ENCODE peak calls at places on chromosomes 12 and 14, in seven cellular contexts. Q is kidney; E is CD8-positive, alpha-beta T cell; U is psoas muscle; Y is upper lobe of right lung; V is fibroblast of lung; L is stomach. S is an unnamed sample. For H3K36me3, the result is how much of the 10 kb centered on the place peaks cover.

GRCh38 chr14:104666981-104667380 is 22.4 kb upstream of the INF2 start:
- DNase-seq in E (no peak), U (no peak), V (no peak), Q (no peak), L (no peak), Y (no peak), S (no peak)

GRCh38 chr14:25349269-25349668 is 299.3 kb upstream of the STXBP6 start:
- DNase-seq in Q (no peak), U (peak), E (no peak), L (no peak), Y (no peak), V (no peak), S (no peak)

GRCh38 chr12:84201976-84202375 is 710.6 kb downstream of the SLC6A15 start:
- DNase-seq in E (no peak), V (peak), Y (no peak), L (no peak), U (no peak), Q (no peak), S (no peak)

GRCh38 chr14:46550836-46551235 is 100.7 kb downstream of the RPL10L start:
- DNase-seq in Q (no peak), V (no peak), U (no peak), Y (no peak), E (no peak), L (no peak), S (no peak)

GRCh38 chr14:74963178-74963704 is 7.8 kb upstream of the PGF start:
- DNase-seq in U (no peak), V (no peak), L (no peak), Q (no peak), Y (no peak), E (no peak), S (no peak)

GRCh38 chr12:26001530-26001929 is 43.0 kb downstream of the RASSF8 start:
- DNase-seq in Y (no peak), V (no peak), L (no peak), Q (no peak), E (no peak), U (no peak), S (no peak)

GRCh38 chr14:63308723-63309317 is 9.9 kb downstream of the GPHB5 start:
- DNase-seq in U (no peak), L (no peak), E (no peak), Q (no peak), Y (no peak), V (peak), S (no peak)

GRCh38 chr14:56805992-56806737 is 4.1 kb downstream of the OTX2 start:
- DNase-seq in U (no peak), L (no peak), Y (no peak), V (no peak), E (no peak), Q (no peak), S (no peak)

GRCh38 chr14:79165460-79166080 is 995.4 kb downstream of the NRXN3 start:
- DNase-seq in V (no peak), U (no peak), Q (no peak), Y (no peak), L (no peak), E (no peak), S (no peak)

GRCh38 chr12:10661338-10661737 is 12.5 kb downstream of the STYK1 start:
- DNase-seq in Q (no peak), Y (no peak), E (no peak), V (peak), L (no peak), U (no peak), S (no peak)

GRCh38 chr12:109937371-109937770 is 37.3 kb downstream of the TCHP start:
- DNase-seq in V (no peak), L (no peak), Q (no peak), E (no peak), Y (no peak), U (no peak), S (no peak)

GRCh38 chr14:105087308-105087962 is 22.2 kb upstream of the GPR132 start:
- DNase-seq in L (peak), Y (peak), Q (peak), E (no peak), U (no peak), V (peak), S (peak)

GRCh38 chr14:75413013-75413412 is 14.8 kb upstream of the JDP2 start:
- DNase-seq in Q (no peak), U (no peak), L (no peak), E (no peak), V (no peak), Y (no peak), S (no peak)

GRCh38 chr12:95790025-95790911 is at the start of gene NTN4:
- DNase-seq in L (peak), U (peak), Q (peak), Y (peak), E (no peak), V (no peak), S (peak)

GRCh38 chr14:32896979-32897723 is 41.5 kb upstream of the NPAS3 start:
- DNase-seq in V (peak), U (no peak), Q (no peak), L (no peak), Y (no peak), E (no peak), S (no peak)

DNA sequence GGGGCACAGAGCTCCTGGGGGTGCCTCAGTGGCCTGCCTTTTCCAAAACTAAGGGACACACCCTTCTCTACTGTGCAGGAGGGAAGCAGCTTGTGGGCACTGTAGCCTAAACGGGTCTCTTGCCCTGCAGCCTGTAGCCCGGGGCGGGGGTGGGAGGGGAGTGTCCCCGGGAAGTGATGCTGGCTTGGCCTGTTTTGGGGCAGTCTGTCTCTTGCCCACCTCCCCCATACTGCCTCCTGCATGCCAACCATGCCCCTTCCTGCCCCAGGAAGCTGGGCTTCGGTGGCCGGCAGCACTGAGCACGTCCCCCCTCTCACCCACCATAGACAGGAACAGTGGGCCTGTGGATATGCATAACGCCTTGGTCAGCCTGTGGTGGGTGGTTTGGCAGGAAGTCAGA is 43.4 kb downstream of the PRIMA1 start:
- DNase-seq in Q (no peak), V (no peak), U (no peak), L (no peak), Y (no peak), E (no peak), S (no peak)
- H3K27ac ChIP-seq in Q (no peak), V (no peak), U (no peak), L (no peak), Y (no peak), E (no peak), S (no peak)

GRCh38 chr12:111506260-111506659 is 92.9 kb downstream of the ATXN2 start:
- DNase-seq in E (no peak), Y (no peak), V (no peak), L (no peak), Q (no peak), U (no peak), S (no peak)
- H3K36me3 ChIP-seq in E (under half), Y (half or more), V (under half), L (half or more), Q (under half), U (half or more), S (half or more)

GRCh38 chr14:38150075-38150474 is 57.6 kb upstream of the SSTR1 start:
- DNase-seq in Q (no peak), V (peak), L (no peak), Y (no peak), U (no peak), E (no peak), S (no peak)
- TF ChIP-seq CTCF in Q (no peak), V (peak), L (no peak), Y (no peak), U (no peak), E (no peak), S (no peak)

DNA sequence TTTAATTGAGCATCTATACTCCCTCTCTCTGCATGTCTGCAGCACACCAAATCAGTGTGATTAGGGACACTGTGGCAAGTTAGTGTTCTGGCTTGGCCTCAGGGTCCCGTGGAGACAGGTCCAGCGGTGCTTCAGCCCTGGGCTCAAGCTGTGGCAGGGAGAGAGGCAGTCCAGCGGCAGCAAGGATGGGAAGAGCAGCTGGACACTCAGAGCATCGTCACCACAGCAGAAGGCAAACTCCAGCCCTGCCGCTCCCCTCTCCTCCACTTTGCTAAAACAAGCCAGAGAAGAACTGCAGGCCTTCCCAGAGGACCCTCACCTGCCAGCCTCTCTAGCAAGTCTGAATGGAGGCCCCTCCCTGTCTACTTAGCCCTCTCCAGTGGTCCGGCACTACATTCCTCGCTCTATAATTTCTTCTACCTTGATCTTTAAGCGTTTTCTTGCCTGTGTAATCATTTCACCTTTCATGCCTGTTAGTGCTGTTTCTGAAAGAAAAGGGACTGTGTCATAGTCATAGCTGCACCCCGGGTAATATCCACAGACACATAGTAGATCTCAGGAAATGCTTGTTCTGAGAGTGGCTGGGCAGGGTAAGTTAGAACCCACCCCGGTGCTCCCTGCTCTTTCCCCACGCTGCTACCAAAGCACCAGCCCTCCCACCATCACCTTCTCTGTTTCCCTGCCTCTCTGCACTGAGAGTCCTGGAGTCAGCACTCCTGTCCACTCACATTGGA is 22.1 kb downstream of the ZFP36L1 start:
- DNase-seq in V (no peak), L (no peak), Y (peak), Q (no peak), E (no peak), U (no peak), S (no peak)
- H3K27ac ChIP-seq in V (no peak), L (no peak), Y (peak), Q (no peak), E (no peak), U (no peak), S (peak)

GRCh38 chr12:48827026-48827425 is 8.7 kb downstream of the CACNB3 start:
- DNase-seq in V (no peak), U (no peak), Y (no peak), E (no peak), Q (no peak), L (no peak), S (no peak)

GRCh38 chr12:48826209-48826855 is 8.0 kb downstream of the CACNB3 start:
- DNase-seq in V (no peak), Q (no peak), U (no peak), L (no peak), Y (no peak), E (no peak), S (no peak)

GRCh38 chr12:48828293-48828692 is 10.0 kb downstream of the CACNB3 start:
- DNase-seq in Y (no peak), E (no peak), Q (no peak), V (no peak), U (no peak), L (no peak), S (no peak)

GRCh38 chr12:48828841-48829575 is 10.7 kb downstream of the CACNB3 start:
- DNase-seq in V (no peak), E (no peak), Q (no peak), L (no peak), U (no peak), Y (no peak), S (no peak)

DNA sequence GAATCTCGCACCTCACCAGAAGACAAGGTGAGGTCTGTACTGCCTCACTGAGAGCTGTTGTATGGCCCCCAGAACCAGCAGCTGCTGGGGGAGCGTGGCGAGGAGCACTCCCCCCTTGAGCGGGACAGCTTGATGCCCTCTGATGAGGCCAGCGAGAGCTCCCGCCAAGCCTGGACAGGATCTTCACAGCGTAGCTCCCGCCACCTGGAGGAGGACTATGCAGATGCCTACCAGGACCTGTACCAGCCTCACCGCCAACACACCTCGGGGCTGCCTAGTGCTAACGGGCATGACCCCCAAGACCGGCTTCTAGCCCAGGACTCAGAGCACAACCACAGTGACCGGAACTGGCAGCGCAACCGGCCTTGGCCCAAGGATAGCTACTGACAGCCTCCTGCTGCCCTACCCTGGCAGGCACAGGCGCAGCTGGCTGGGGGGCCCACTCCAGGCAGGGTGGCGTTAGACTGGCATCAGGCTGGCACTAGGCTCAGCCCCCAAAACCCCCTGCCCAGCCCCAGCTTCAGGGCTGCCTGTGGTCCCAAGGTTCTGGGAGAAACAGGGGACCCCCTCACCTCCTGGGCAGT is 9.3 kb downstream of the CACNB3 start:
- DNase-seq in U (no peak), L (no peak), V (no peak), Y (no peak), Q (no peak), E (no peak), S (no peak)
- H3K36me3 ChIP-seq in U (half or more), L (half or more), V (under half), Y (half or more), Q (under half), E (under half), S (half or more)

GRCh38 chr14:102804858-102805257 is 27.6 kb downstream of the TRAF3 start:
- DNase-seq in Y (no peak), V (no peak), L (no peak), E (no peak), U (no peak), Q (no peak), S (no peak)

GRCh38 chr14:102803139-102803538 is 25.9 kb downstream of the TRAF3 start:
- DNase-seq in E (no peak), Y (no peak), V (no peak), Q (no peak), U (no peak), L (no peak), S (no peak)

GRCh38 chr14:102805454-102805891 is 28.2 kb downstream of the TRAF3 start:
- DNase-seq in Q (no peak), Y (no peak), L (no peak), V (no peak), E (no peak), U (no peak), S (no peak)

GRCh38 chr14:102805941-102806340 is 28.7 kb downstream of the TRAF3 start:
- DNase-seq in Y (no peak), L (no peak), E (no peak), Q (no peak), V (no peak), U (no peak), S (no peak)

DNA sequence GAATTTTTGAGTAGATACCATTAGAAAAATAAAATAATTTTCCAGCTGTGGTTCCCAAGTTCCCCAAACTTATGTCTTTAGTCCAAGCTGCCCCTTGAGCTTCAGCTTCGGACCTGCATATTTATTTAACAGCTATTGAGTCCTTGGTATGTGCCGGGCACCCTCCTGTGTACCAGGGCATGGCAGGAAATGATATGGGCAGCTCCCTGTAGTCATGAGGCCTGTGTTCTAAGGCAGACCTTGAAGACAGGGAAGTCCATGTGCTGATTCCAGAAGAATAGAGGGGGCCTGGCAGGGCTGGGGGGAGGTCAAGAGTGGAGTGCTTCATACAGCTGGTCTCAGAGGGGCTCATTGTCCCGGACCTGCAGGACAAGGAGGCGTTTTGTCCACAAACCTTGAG is 29.2 kb downstream of the TRAF3 start:
- DNase-seq in Q (no peak), U (no peak), E (no peak), V (no peak), Y (no peak), L (no peak), S (no peak)
- TF ChIP-seq CTCF in Q (no peak), U (no peak), E (no peak), V (no peak), Y (no peak), L (no peak), S (no peak)

GRCh38 chr12:31309279-31309678 is 16.7 kb downstream of the SINHCAF start:
- DNase-seq in Y (no peak), U (no peak), Q (no peak), L (no peak), V (no peak), E (no peak), S (no peak)

GRCh38 chr12:31310488-31310887 is 15.5 kb downstream of the SINHCAF start:
- DNase-seq in L (no peak), E (no peak), U (no peak), V (no peak), Y (no peak), Q (no peak), S (no peak)

GRCh38 chr12:31308116-31308515 is 17.8 kb downstream of the SINHCAF start:
- DNase-seq in L (no peak), U (no peak), V (no peak), Q (no peak), Y (no peak), E (no peak), S (no peak)

GRCh38 chr12:31303466-31303865 is 22.5 kb downstream of the SINHCAF start:
- DNase-seq in Q (no peak), Y (no peak), E (no peak), L (no peak), V (no peak), U (no peak), S (no peak)

DNA sequence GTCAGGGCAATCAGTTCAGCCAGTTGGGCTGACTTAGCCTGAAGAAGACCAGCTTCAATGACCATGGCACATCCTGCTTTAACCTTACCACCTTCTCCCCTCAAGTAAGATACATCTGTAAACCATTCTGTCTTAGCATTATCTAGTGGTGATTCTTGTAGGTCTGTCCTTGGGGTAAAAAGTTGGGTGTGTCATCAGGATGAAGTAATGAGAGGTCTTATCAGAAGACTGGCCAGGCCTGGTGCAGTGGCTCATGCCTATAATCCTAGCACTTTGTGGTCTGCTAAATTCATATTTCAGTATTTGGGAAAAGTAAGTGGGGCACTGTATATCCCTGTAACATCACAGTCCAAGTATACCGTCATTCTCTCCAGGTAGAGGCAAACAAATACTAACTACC is 19.1 kb downstream of the SINHCAF start:
- DNase-seq in Y (no peak), Q (no peak), V (no peak), E (no peak), L (no peak), U (no peak), S (no peak)
- H3K27ac ChIP-seq in Y (no peak), Q (no peak), V (no peak), E (no peak), L (no peak), U (no peak), S (no peak)

DNA sequence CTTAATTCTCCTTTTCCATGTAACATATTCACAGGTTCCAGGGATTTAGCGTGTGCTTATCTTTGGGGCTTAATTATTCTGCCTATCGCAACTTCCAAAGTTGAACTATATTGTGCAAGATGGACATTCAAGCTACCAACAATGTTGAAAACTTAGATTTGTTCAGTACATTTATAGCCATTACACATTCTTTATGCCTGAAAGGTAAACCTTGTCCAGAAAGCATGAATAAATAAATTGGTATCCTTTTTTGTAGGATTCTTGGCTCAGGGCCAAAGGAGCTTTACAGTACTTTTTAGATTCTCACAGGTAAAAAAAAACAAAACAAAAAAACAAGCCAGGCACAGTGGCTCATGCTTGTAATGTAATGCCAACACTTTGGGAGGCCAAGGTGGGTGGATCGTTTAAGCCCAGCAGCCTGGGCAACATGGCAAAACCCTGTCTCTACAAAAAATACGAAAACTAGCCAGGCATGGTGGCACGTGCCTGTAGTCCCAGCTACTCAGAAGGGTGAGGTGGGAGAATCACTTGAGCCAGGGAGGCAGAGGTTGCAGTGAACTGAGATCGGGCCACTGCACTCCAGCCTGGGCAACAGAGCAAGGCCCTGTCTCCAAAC is 3.2 kb downstream of the C12orf56 start:
- DNase-seq in V (no peak), Y (no peak), L (no peak), Q (no peak), E (no peak), U (no peak), S (no peak)
- H3K36me3 ChIP-seq in V (under half), Y (under half), L (under half), Q (under half), E (under half), U (under half), S (under half)